ENCODE peak calls at places on chromosomes 12 and 14, in six cellular contexts. Z is GM13977; M is neural crest cell; H is GM23248; L is Peyer's patch; U is CD4-positive, alpha-beta T cell. Y is an unnamed sample.

GRCh38 chr12:14416658-14417057 is 51.2 kb downstream of the ATF7IP start:
- DNase-seq in Z (no peak), M (peak; percentile 46), H (peak; percentile 62), L (no peak), U (no peak), Y (no peak)

GRCh38 chr14:61409782-61410181 is 88.4 kb downstream of the PRKCH start:
- DNase-seq in Z (no peak), M (no peak), H (no peak), L (no peak), U (no peak), Y (no peak)

GRCh38 chr14:78156196-78156595 is 14.0 kb upstream of the NRXN3 start:
- DNase-seq in Z (no peak), M (no peak), H (no peak), L (no peak), U (no peak), Y (no peak)

GRCh38 chr14:51776102-51776894 is 84.1 kb upstream of the GNG2 start:
- DNase-seq in Z (peak; percentile 71), M (peak; percentile 50), H (peak; percentile 80), L (no peak), U (peak; percentile 14), Y (peak; percentile 43)

GRCh38 chr12:89702503-89702902 is 6.1 kb downstream of the ATP2B1 start:
- DNase-seq in Z (no peak), M (no peak), H (no peak), L (no peak), U (no peak), Y (no peak)

GRCh38 chr14:42523656-42524055 is 917.0 kb downstream of the LRFN5 start:
- DNase-seq in Z (peak; percentile 9), M (no peak), H (peak; percentile 5), L (no peak), U (no peak), Y (no peak)

GRCh38 chr12:42396473-42397259 is 70.7 kb downstream of the PPHLN1 start:
- DNase-seq in Z (no peak), M (no peak), H (peak; percentile 4), L (no peak), U (no peak), Y (no peak)

GRCh38 chr12:94049718-94050117 is 98.7 kb upstream of the PLXNC1 start:
- DNase-seq in Z (no peak), M (no peak), H (no peak), L (peak; percentile 49), U (no peak), Y (no peak)

GRCh38 chr14:25431211-25432076 is 381.5 kb upstream of the STXBP6 start:
- DNase-seq in Z (no peak), M (peak; percentile 23), H (peak; percentile 14), L (no peak), U (no peak), Y (peak; percentile 30)

GRCh38 chr12:79127268-79127895 is 262.8 kb downstream of the SYT1 start:
- DNase-seq in Z (peak; percentile 14), M (no peak), H (peak; percentile 95), L (no peak), U (no peak), Y (no peak)

GRCh38 chr12:98973395-98973794 is 328.3 kb downstream of the APAF1 start:
- DNase-seq in Z (no peak), M (no peak), H (peak; percentile 54), L (no peak), U (no peak), Y (no peak)

GRCh38 chr12:94770777-94771176 is 120.4 kb upstream of the TMCC3 start:
- DNase-seq in Z (no peak), M (no peak), H (no peak), L (no peak), U (no peak), Y (peak; percentile 28)

GRCh38 chr12:1811281-1811947 is 9.0 kb upstream of the LRTM2 start:
- DNase-seq in Z (no peak), M (no peak), H (no peak), L (no peak), U (peak; percentile 19), Y (no peak)

GRCh38 chr12:101019667-101020066 is 190.4 kb downstream of the SLC5A8 start:
- DNase-seq in Z (no peak), M (no peak), H (no peak), L (no peak), U (no peak), Y (no peak)

GRCh38 chr14:55071870-55072640 is 20.6 kb downstream of the MAPK1IP1L start:
- DNase-seq in Z (peak; percentile 49), M (no peak), H (peak; percentile 98), L (no peak), U (peak; percentile 8), Y (no peak)

GRCh38 chr12:3157581-3158328 is 80.6 kb downstream of the TSPAN9 start:
- DNase-seq in Z (no peak), M (no peak), H (no peak), L (no peak), U (no peak), Y (no peak)

GRCh38 chr12:2390850-2391390 is 338.1 kb downstream of the CACNA1C start:
- DNase-seq in Z (no peak), M (no peak), H (no peak), L (peak; percentile 18), U (no peak), Y (no peak)

Y was measured in left colon.